ENCODE peak calls at places on chromosomes 4 and X, in nine cellular contexts. X is nucleus accumbens; R is stimulated activated CD4-positive, alpha-beta T cell treated with anti-CD3 and anti-CD28 coated beads, Interleukin-1b, Interleukin-23, amount 100 ng/mL, for 24 hours; D is mesendoderm; Y is thyroid gland; K is activated gamma-delta T cell treated with anti-CD3 and anti-CD28 coated beads, Interleukin-2, amount 50 U/mL, for 16 hours; N is mucosa of gallbladder; W is C1 segment of cervical spinal cord; G is GM13977. S is an unnamed sample.

GRCh38 chr4:138669479-138670165 is 346.0 kb upstream of the NOCT start:
- DNase-seq in X (no peak), R (no peak), D (no peak), Y (peak), K (no peak), N (no peak), W (no peak), G (peak), S (no peak)

GRCh38 chrX:1060562-1060960 is 151.9 kb downstream of the CRLF2 start:
- DNase-seq in X (no peak), R (no peak), D (no peak), Y (no peak), K (no peak), N (no peak), W (no peak), G (no peak), S (no peak)

GRCh38 chr4:69855822-69856221 is 4.1 kb downstream of the SULT1E1 start:
- DNase-seq in X (no peak), R (no peak), D (no peak), Y (no peak), K (no peak), N (no peak), W (no peak), G (no peak), S (no peak)

GRCh38 chr4:1628892-1629703 is 55.0 kb downstream of the FAM53A start:
- DNase-seq in X (peak), R (peak), D (peak), Y (peak), K (peak), N (peak), W (no peak), G (peak), S (peak)

GRCh38 chr4:140595065-140595464 is 26.3 kb upstream of the UCP1 start:
- DNase-seq in X (no peak), R (no peak), D (peak), Y (peak), K (no peak), N (peak), W (no peak), G (no peak), S (no peak)

GRCh38 chrX:39361736-39362135 is 560.5 kb downstream of the MID1IP1 start:
- DNase-seq in X (peak), R (no peak), D (no peak), Y (no peak), K (no peak), N (no peak), W (no peak), G (no peak), S (no peak)

GRCh38 chrX:48794993-48795501 is 6.8 kb upstream of the HDAC6 start:
- DNase-seq in X (no peak), R (no peak), D (peak), Y (no peak), K (no peak), N (no peak), W (no peak), G (no peak), S (no peak)

GRCh38 chrX:69029696-69030245 is 135.5 kb downstream of the PJA1 start:
- DNase-seq in X (no peak), R (no peak), D (no peak), Y (no peak), K (no peak), N (no peak), W (no peak), G (no peak), S (no peak)

GRCh38 chrX:119622356-119623232 is 16.4 kb upstream of the NKRF start:
- DNase-seq in X (no peak), R (no peak), D (no peak), Y (no peak), K (no peak), N (no peak), W (no peak), G (no peak), S (no peak)

GRCh38 chrX:115892787-115893671 is 277.5 kb upstream of the AGTR2 start:
- DNase-seq in X (peak), R (no peak), D (peak), Y (peak), K (no peak), N (peak), W (peak), G (peak), S (peak)

GRCh38 chr4:81607947-81608346 is 136.2 kb upstream of the RASGEF1B start:
- DNase-seq in X (no peak), R (no peak), D (no peak), Y (no peak), K (no peak), N (no peak), W (no peak), G (no peak), S (no peak)

GRCh38 chr4:163233321-163233720 is 66.6 kb upstream of the NAF1 start:
- DNase-seq in X (no peak), R (no peak), D (no peak), Y (no peak), K (no peak), N (no peak), W (no peak), G (no peak), S (no peak)

GRCh38 chr4:121736735-121737351 is 28.1 kb downstream of the SMIM43 start:
- DNase-seq in X (no peak), R (no peak), D (peak), Y (peak), K (no peak), N (peak), W (no peak), G (peak), S (no peak)

GRCh38 chr4:107824367-107825071 is at the start of gene SGMS2:
- DNase-seq in X (peak), R (peak), D (peak), Y (peak), K (peak), N (peak), W (peak), G (peak), S (peak)

GRCh38 chr4:107283587-107284559 is 247.8 kb upstream of the DKK2 start:
- DNase-seq in X (no peak), R (no peak), D (peak), Y (no peak), K (no peak), N (no peak), W (no peak), G (no peak), S (no peak)

GRCh38 chrX:23228950-23229448 is 105.7 kb upstream of the PTCHD1 start:
- DNase-seq in X (no peak), R (no peak), D (peak), Y (peak), K (no peak), N (no peak), W (no peak), G (no peak), S (no peak)

GRCh38 chr4:94728056-94728766 is 29.5 kb upstream of the BMPR1B start:
- DNase-seq in X (no peak), R (no peak), D (no peak), Y (no peak), K (no peak), N (peak), W (no peak), G (no peak), S (no peak)

GRCh38 chrX:115898382-115899001 is 272.1 kb upstream of the AGTR2 start:
- DNase-seq in X (peak), R (no peak), D (peak), Y (peak), K (peak), N (peak), W (no peak), G (peak), S (peak)

GRCh38 chr4:102687982-102688433 is 72.8 kb downstream of the MANBA start:
- DNase-seq in X (no peak), R (no peak), D (no peak), Y (no peak), K (no peak), N (no peak), W (no peak), G (no peak), S (no peak)

GRCh38 chr4:188550296-188550695 is 411.1 kb downstream of the TRIML1 start:
- DNase-seq in X (no peak), R (no peak), D (no peak), Y (no peak), K (no peak), N (no peak), W (no peak), G (no peak), S (no peak)